ENCODE peak calls at places on chromosomes 7 and 10, in six cellular contexts. E is uterus; Y is GM12865; J is psoas muscle; C is AG10803; F is CD4-positive, alpha-beta T cell. U is an unnamed sample.

GRCh38 chr7:36430171-36430570 is 40.5 kb downstream of the ANLN start:
- DNase-seq in C (no peak), F (no peak), J (no peak), Y (no peak), E (no peak), U (no peak)

GRCh38 chr10:86260564-86260963 is 106.0 kb downstream of the GRID1 start:
- DNase-seq in Y (no peak), J (no peak), C (no peak), F (no peak), E (no peak), U (no peak)

GRCh38 chr7:1354661-1355567 is 104.4 kb downstream of the MICALL2 start:
- DNase-seq in Y (no peak), C (no peak), E (no peak), F (no peak), J (peak; percentile 29), U (no peak)

GRCh38 chr10:6214612-6215011 is 11.9 kb downstream of the PFKFB3 start:
- DNase-seq in E (no peak), C (no peak), F (no peak), Y (no peak), J (peak; percentile 36), U (no peak)

GRCh38 chr7:80467069-80467468 is 44.8 kb downstream of the GNAT3 start:
- DNase-seq in Y (no peak), C (no peak), J (no peak), F (no peak), E (no peak), U (peak; percentile 12)

GRCh38 chr10:74784462-74784861 is 41.9 kb upstream of the KAT6B start:
- DNase-seq in E (no peak), Y (no peak), C (no peak), J (no peak), F (no peak), U (no peak)

GRCh38 chr10:35306852-35307251 is 29.5 kb upstream of the CCNY start:
- DNase-seq in C (peak; percentile 28), E (no peak), F (no peak), Y (no peak), J (no peak), U (no peak)

GRCh38 chr10:101397140-101397539 is 43.2 kb downstream of the BTRC start:
- DNase-seq in F (peak; percentile 9), E (no peak), J (no peak), Y (peak; percentile 45), C (peak; percentile 62), U (peak; percentile 89)

GRCh38 chr7:32070406-32071360 is at the start of gene PDE1C:
- DNase-seq in F (no peak), E (peak; percentile 22), C (peak; percentile 30), J (no peak), Y (no peak), U (no peak)

GRCh38 chr10:3825244-3825643 is 40.2 kb upstream of the KLF6 start:
- DNase-seq in C (peak; percentile 90), Y (no peak), E (no peak), J (peak; percentile 84), F (no peak), U (peak; percentile 75)

GRCh38 chr7:111508387-111508786 is 53.9 kb downstream of the IMMP2L start:
- DNase-seq in F (no peak), E (no peak), C (no peak), Y (no peak), J (no peak), U (no peak)

GRCh38 chr7:64630496-64630895 is 35.4 kb upstream of the ZNF107 start:
- DNase-seq in E (no peak), J (no peak), C (peak; percentile 13), F (no peak), Y (no peak), U (peak; percentile 34)

GRCh38 chr7:102103027-102103372 is 183.7 kb upstream of the SH2B2 start:
- DNase-seq in E (no peak), C (no peak), F (no peak), Y (no peak), J (no peak), U (no peak)

GRCh38 chr7:82049442-82049841 is 279.6 kb upstream of the HGF start:
- DNase-seq in E (no peak), C (no peak), F (no peak), J (no peak), Y (no peak), U (peak; percentile 45)

GRCh38 chr10:91137822-91138221 is 82.6 kb upstream of the PCGF5 start:
- DNase-seq in E (no peak), J (no peak), C (no peak), F (no peak), Y (no peak), U (no peak)

GRCh38 chr7:117041007-117041406 is 87.7 kb downstream of the ST7 start:
- DNase-seq in Y (peak; percentile 61), F (no peak), C (peak; percentile 76), J (no peak), E (no peak), U (peak; percentile 73)

GRCh38 chr10:90602815-90603600 is 254.8 kb downstream of the HTR7 start:
- DNase-seq in C (peak; percentile 34), Y (no peak), E (no peak), J (no peak), F (no peak), U (peak; percentile 88)

GRCh38 chr7:127632276-127632910 is 14.5 kb upstream of the PAX4 start:
- DNase-seq in Y (no peak), C (peak; percentile 97), J (no peak), E (no peak), F (no peak), U (peak; percentile 29)

GRCh38 chr10:35172574-35172973 is 45.9 kb downstream of the CREM start:
- DNase-seq in C (peak; percentile 31), Y (no peak), J (peak; percentile 66), E (peak; percentile 38), F (no peak), U (peak; percentile 60)

GRCh38 chr10:27658788-27659187 is 86.8 kb downstream of the MKX start:
- DNase-seq in Y (no peak), F (no peak), C (peak; percentile 73), E (no peak), J (no peak), U (peak; percentile 13)

GRCh38 chr7:25259487-25260243 is 31.4 kb upstream of the NPVF start:
- DNase-seq in J (peak; percentile 56), C (peak; percentile 81), Y (peak; percentile 80), E (peak; percentile 67), F (peak; percentile 66), U (peak; percentile 71)

GRCh38 chr10:80161321-80162084 is 29.0 kb downstream of the PLAC9 start:
- DNase-seq in C (no peak), F (no peak), J (no peak), E (no peak), Y (no peak), U (no peak)
- TF ChIP-seq CTCF in C (peak; percentile 20), F (no peak), J (peak; percentile 5), E (no peak), Y (peak; percentile 1), U (peak; percentile 55)

DNA sequence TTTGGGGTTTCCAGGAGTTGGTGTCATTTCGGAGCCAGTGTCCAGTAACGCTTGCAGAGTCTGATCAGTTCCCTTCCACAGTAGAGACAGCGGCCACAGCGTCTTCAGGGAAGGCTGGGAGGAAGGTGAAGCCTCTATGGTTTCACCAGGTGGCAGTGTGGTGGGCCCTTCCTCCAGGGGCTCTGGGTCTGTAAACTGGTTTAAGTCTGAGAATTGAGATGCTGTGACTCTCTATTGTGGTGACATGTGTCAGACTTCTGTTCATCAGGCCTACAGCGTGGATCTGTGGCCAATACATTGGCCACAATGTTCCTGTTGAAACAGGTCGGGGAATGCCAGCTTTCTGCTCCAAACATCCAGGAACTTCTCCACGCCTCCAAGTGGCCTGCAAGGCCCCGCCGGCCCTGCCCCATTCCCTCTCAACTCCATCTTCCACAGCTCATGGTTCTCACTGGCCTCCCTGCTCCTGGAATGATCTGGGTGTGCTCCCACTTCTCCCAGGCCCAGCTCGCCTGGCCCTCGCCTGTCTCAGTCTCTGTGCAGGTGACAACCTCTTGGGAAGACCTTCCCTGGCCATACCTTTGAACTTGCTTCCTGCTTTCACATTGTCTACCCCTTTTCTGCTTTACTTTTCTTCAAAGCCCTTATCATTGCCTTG is 124.5 kb upstream of the FAM20C start:
- DNase-seq in C (peak; percentile 32), Y (no peak), F (no peak), J (peak; percentile 28), E (no peak), U (no peak)
- TF ChIP-seq CTCF in C (no peak), Y (no peak), F (no peak), J (no peak), E (no peak), U (peak; percentile 27)

GRCh38 chr7:73342645-73343044 is 14.7 kb downstream of the FKBP6 start:
- DNase-seq in J (no peak), Y (no peak), E (peak; percentile 21), C (peak; percentile 58), F (no peak), U (peak; percentile 68)
- TF ChIP-seq CTCF in J (peak; percentile 55), Y (no peak), E (peak; percentile 49), C (peak; percentile 81), F (no peak), U (peak; percentile 80)

GRCh38 chr7:142873281-142873784 is 12.2 kb downstream of the TRPV6 start:
- DNase-seq in J (no peak), C (no peak), E (no peak), Y (peak; percentile 49), F (no peak), U (peak; percentile 7)
- TF ChIP-seq CTCF in J (peak; percentile 16), C (peak; percentile 38), E (peak; percentile 12), Y (peak; percentile 84), F (no peak), U (peak; percentile 63)

DNA sequence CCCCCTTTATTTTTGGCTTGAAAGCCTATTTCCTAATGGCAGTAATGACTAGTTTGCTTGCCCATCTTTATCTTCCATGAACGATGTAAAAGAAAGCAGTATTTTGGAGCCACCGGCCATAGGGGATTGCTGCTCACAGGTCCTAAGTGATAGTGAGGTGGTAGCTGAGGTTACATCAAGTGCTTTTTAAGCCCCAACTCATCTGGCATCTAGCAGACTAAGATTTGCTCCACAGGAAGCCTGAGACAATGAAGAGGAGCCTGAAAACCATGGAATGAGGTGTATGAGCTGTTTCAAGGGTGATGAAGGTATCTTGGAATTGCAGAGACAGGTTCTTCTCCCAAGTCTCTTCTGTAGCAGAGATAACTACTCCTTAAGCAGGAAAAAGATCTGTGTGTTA is 496.3 kb downstream of the XPNPEP1 start:
- DNase-seq in E (no peak), C (no peak), J (no peak), F (no peak), Y (no peak), U (no peak)
- TF ChIP-seq CTCF in E (no peak), C (no peak), J (no peak), F (no peak), Y (no peak), U (no peak)

U was measured in brain microvascular endothelial cell.